ENCODE peak calls at places on chromosomes 4 and X, in seven cellular contexts. E is CD4-positive, alpha-beta T cell; T is pancreas; W is choroid plexus epithelial cell; M is endodermal cell; D is right atrium auricular region; J is GM20000. I is an unnamed sample.

GRCh38 chrX:12978205-12979010 is 3.5 kb downstream of the TMSB4X start:
- DNase-seq in W (peak; percentile 89), D (peak; percentile 69), T (no peak), J (no peak), M (peak; percentile 91), E (peak; percentile 77), I (no peak)

GRCh38 chr4:175562537-175562936 is 249.5 kb downstream of the GPM6A start:
- DNase-seq in W (no peak), D (no peak), E (no peak), M (no peak), T (no peak), J (no peak), I (no peak)

GRCh38 chr4:155948541-155948940 is 5.1 kb downstream of the CTSO start:
- DNase-seq in D (no peak), W (peak; percentile 72), M (no peak), T (no peak), E (no peak), J (no peak), I (no peak)

GRCh38 chr4:150950657-150951056 is 64.4 kb downstream of the LRBA start:
- DNase-seq in M (no peak), W (no peak), D (no peak), E (no peak), T (no peak), J (no peak), I (no peak)

GRCh38 chr4:145231906-145232700 is 51.7 kb upstream of the OTUD4 start:
- DNase-seq in J (no peak), W (peak; percentile 62), T (no peak), D (no peak), E (no peak), M (no peak), I (no peak)

GRCh38 chr4:37885496-37885895 is 5.4 kb upstream of the TBC1D1 start:
- DNase-seq in E (no peak), T (no peak), J (no peak), W (no peak), M (no peak), D (no peak), I (no peak)

GRCh38 chr4:145945431-145946155 is 7.0 kb upstream of the ZNF827 start:
- DNase-seq in W (peak; percentile 47), E (no peak), D (no peak), J (no peak), T (no peak), M (no peak), I (no peak)

GRCh38 chr4:113574636-113575103 is 186.9 kb downstream of the CAMK2D start:
- DNase-seq in E (no peak), M (no peak), D (no peak), J (no peak), T (no peak), W (peak; percentile 90), I (no peak)

GRCh38 chrX:31038585-31039326 is 33.1 kb downstream of the FTHL17 start:
- DNase-seq in E (no peak), D (no peak), M (peak; percentile 59), T (no peak), J (peak; percentile 14), W (peak; percentile 63), I (no peak)

GRCh38 chrX:115616943-115617563 is 56.1 kb downstream of the PLS3 start:
- DNase-seq in W (peak; percentile 89), M (peak; percentile 58), T (no peak), J (peak; percentile 7), E (no peak), D (no peak), I (no peak)

GRCh38 chr4:7414736-7415510 is 19.8 kb downstream of the PSAPL1 start:
- DNase-seq in W (no peak), D (no peak), J (no peak), M (peak; percentile 56), E (no peak), T (no peak), I (no peak)

GRCh38 chr4:124096290-124096689 is 616.2 kb downstream of the ANKRD50 start:
- DNase-seq in M (no peak), J (no peak), E (no peak), D (no peak), T (no peak), W (no peak), I (no peak)

GRCh38 chrX:16852617-16853179 is 17.5 kb downstream of the RBBP7 start:
- DNase-seq in M (no peak), D (no peak), E (no peak), W (no peak), J (no peak), T (no peak), I (no peak)

GRCh38 chr4:85929926-85930325 is 429.9 kb downstream of the MAPK10 start:
- DNase-seq in J (no peak), T (peak; percentile 68), M (peak; percentile 65), W (no peak), D (no peak), E (no peak), I (no peak)

GRCh38 chrX:140712413-140713173 is 3.0 kb downstream of the LINC00632 start:
- DNase-seq in J (no peak), E (peak; percentile 44), D (peak; percentile 62), M (peak; percentile 84), T (peak; percentile 74), W (peak; percentile 42), I (peak; percentile 63)

GRCh38 chrX:17086317-17086716 is 139.9 kb downstream of the REPS2 start:
- DNase-seq in J (no peak), E (no peak), M (no peak), W (no peak), D (no peak), T (no peak), I (no peak)

GRCh38 chr4:121216438-121216837 is 52.3 kb upstream of the TNIP3 start:
- DNase-seq in D (no peak), M (no peak), J (no peak), T (no peak), E (no peak), W (no peak), I (no peak)

GRCh38 chr4:181224826-181225225 is 1018.4 kb upstream of the TENM3 start:
- DNase-seq in J (no peak), M (no peak), W (no peak), E (no peak), D (no peak), T (no peak), I (no peak)

GRCh38 chr4:69088473-69088872 is 7.8 kb upstream of the UGT2B7 start:
- DNase-seq in W (no peak), E (no peak), D (no peak), J (no peak), M (no peak), T (no peak), I (no peak)

GRCh38 chrX:46903458-46904242 is 8.6 kb upstream of the JADE3 start:
- DNase-seq in J (peak; percentile 56), E (peak; percentile 41), W (peak; percentile 74), D (peak; percentile 70), M (peak; percentile 92), T (peak; percentile 93), I (peak; percentile 77)

GRCh38 chrX:36897690-36898089 is 110.5 kb upstream of the FAM47C start:
- DNase-seq in W (no peak), M (no peak), J (no peak), T (peak; percentile 14), D (no peak), E (no peak), I (no peak)

GRCh38 chrX:36898301-36898700 is 109.9 kb upstream of the FAM47C start:
- DNase-seq in D (no peak), W (peak; percentile 10), T (no peak), J (peak; percentile 1), M (no peak), E (no peak), I (no peak)
- TF ChIP-seq CTCF in D (no peak), W (peak; percentile 49), T (no peak), J (no peak), M (peak; percentile 77), E (no peak), I (peak; percentile 39)

GRCh38 chrX:151825927-151826471 is 86.7 kb upstream of the MAGEA4 start:
- DNase-seq in T (no peak), M (no peak), E (no peak), J (no peak), D (peak; percentile 58), W (peak; percentile 91), I (no peak)
- TF ChIP-seq CTCF in T (no peak), M (no peak), E (no peak), J (no peak), D (peak; percentile 38), W (peak; percentile 52), I (no peak)

DNA sequence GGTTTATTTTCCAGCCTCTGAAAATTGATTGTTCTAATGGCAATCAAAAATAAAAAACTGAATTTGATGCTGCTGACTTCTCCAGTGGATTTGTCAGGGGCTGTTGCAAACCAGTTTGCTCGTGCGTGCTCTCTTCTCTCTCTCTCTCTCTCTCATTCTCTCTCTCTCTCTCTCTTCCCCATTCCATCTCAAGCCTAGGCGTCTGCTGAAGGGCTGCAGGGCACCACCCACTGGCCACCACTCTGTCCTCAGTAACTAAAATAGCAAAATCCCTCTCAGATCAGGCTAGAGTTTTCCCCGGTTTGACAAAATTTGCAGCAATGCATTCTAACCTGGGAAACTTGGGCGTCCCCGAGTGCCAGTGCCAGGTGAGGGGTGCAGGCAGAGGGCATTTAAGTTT is 19.4 kb downstream of the NKX6-1 start:
- DNase-seq in T (no peak), M (no peak), E (no peak), J (no peak), W (no peak), D (no peak), I (no peak)
- TF ChIP-seq CTCF in T (no peak), M (peak; percentile 49), E (no peak), J (no peak), W (no peak), D (no peak), I (no peak)

GRCh38 chrX:122512561-122513072 is 671.5 kb upstream of the GRIA3 start:
- DNase-seq in M (no peak), J (no peak), D (no peak), T (no peak), E (no peak), W (peak; percentile 0), I (no peak)
- TF ChIP-seq CTCF in M (no peak), J (no peak), D (no peak), T (no peak), E (no peak), W (no peak), I (no peak)

GRCh38 chrX:74492720-74493201 is 71.5 kb downstream of the SLC16A2 start:
- DNase-seq in W (no peak), T (no peak), E (peak; percentile 3), D (no peak), M (peak; percentile 85), J (no peak), I (no peak)
- TF ChIP-seq CTCF in W (peak; percentile 34), T (no peak), E (no peak), D (no peak), M (peak; percentile 76), J (peak; percentile 15), I (peak; percentile 19)

DNA sequence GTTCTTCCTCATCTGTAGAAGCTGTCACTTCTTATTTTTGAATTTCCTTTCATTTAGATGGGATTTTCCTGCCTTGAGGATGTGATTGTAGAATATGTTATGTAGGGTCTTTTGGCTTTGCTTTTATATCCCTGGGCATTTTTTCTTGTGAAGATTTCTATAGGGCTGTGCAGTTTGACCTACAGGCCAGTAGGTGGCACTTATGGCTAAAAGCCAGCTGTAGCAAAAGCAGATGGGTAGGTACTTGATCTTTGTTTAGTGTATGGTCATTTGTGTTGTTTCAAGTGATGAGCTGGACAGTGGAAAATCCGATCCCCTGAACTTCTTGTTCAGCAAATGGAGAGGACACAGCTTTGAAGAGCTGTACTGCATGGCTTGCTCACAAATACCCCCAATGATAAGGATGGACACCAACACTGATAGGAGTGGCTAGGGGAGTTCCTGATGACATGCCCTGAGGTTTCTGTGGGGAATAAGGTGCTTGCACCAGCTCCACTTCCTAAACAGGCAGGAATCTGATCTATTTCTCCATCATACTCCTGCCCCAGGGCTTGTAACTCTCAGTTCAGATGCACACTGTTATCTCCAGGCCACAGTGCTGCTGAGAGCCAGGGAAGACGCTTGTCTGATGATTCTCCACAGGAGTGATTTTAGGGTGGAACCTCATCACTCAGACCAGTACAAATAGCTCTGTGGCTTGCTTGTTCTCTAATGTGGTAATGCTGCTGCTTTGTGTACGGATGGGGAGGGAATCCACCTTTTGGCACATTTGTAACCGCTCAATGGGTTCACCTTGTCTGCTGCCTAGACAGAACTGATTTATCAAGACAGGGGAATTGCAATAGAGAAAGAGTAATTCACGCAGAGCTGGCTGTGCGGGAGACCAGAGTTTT is 417.1 kb upstream of the MAGEB16 start:
- DNase-seq in D (no peak), T (no peak), E (no peak), M (no peak), W (peak; percentile 26), J (peak; percentile 11), I (no peak)
- TF ChIP-seq CTCF in D (peak; percentile 57), T (peak; percentile 66), E (no peak), M (peak; percentile 81), W (peak; percentile 52), J (peak; percentile 16), I (peak; percentile 51)